ENCODE peak calls at places on chromosomes 3 and 15, in ten cellular contexts. One of them, this sample, is unnamed.

GRCh38 chr15:44536298-44536961 is 517 bp upstream of the EIF3J start:
- DNase-seq in astrocyte: peak
- DNase-seq in endothelial cell of umbilical vein: peak
- DNase-seq in HCT116: peak
- DNase-seq in CD8-positive, alpha-beta T cell: no peak
- DNase-seq in chondrocyte: peak
- DNase-seq in neural progenitor cell: peak
- DNase-seq in tibial nerve: peak
- DNase-seq in nephron progenitor cell: peak
- DNase-seq in stomach: peak
- DNase-seq in this sample: peak

GRCh38 chr3:128473180-128473519 is 6.5 kb upstream of the DNAJB8 start:
- DNase-seq in astrocyte: no peak
- DNase-seq in stomach: no peak
- DNase-seq in chondrocyte: no peak
- DNase-seq in tibial nerve: no peak
- DNase-seq in nephron progenitor cell: no peak
- DNase-seq in neural progenitor cell: no peak
- DNase-seq in HCT116: no peak
- DNase-seq in endothelial cell of umbilical vein: no peak
- DNase-seq in CD8-positive, alpha-beta T cell: no peak
- DNase-seq in this sample: no peak

GRCh38 chr3:20622304-20622703 is 436.3 kb upstream of the SGO1 start:
- DNase-seq in CD8-positive, alpha-beta T cell: no peak
- DNase-seq in stomach: no peak
- DNase-seq in astrocyte: peak
- DNase-seq in chondrocyte: no peak
- DNase-seq in nephron progenitor cell: no peak
- DNase-seq in tibial nerve: no peak
- DNase-seq in HCT116: no peak
- DNase-seq in neural progenitor cell: no peak
- DNase-seq in endothelial cell of umbilical vein: no peak
- DNase-seq in this sample: no peak

GRCh38 chr3:96631050-96631449 is 183.3 kb upstream of the EPHA6 start:
- DNase-seq in neural progenitor cell: no peak
- DNase-seq in nephron progenitor cell: no peak
- DNase-seq in CD8-positive, alpha-beta T cell: no peak
- DNase-seq in endothelial cell of umbilical vein: no peak
- DNase-seq in HCT116: no peak
- DNase-seq in stomach: no peak
- DNase-seq in astrocyte: no peak
- DNase-seq in tibial nerve: no peak
- DNase-seq in chondrocyte: no peak
- DNase-seq in this sample: no peak

GRCh38 chr15:64895285-64896065 is 16.2 kb upstream of the ANKDD1A start:
- DNase-seq in nephron progenitor cell: no peak
- DNase-seq in HCT116: no peak
- DNase-seq in stomach: peak
- DNase-seq in astrocyte: no peak
- DNase-seq in neural progenitor cell: no peak
- DNase-seq in endothelial cell of umbilical vein: peak
- DNase-seq in chondrocyte: no peak
- DNase-seq in tibial nerve: no peak
- DNase-seq in CD8-positive, alpha-beta T cell: peak
- DNase-seq in this sample: no peak

GRCh38 chr15:67103869-67104268 is 38.5 kb downstream of the SMAD3 start:
- DNase-seq in chondrocyte: no peak
- DNase-seq in neural progenitor cell: no peak
- DNase-seq in tibial nerve: no peak
- DNase-seq in CD8-positive, alpha-beta T cell: no peak
- DNase-seq in endothelial cell of umbilical vein: peak
- DNase-seq in astrocyte: no peak
- DNase-seq in HCT116: no peak
- DNase-seq in nephron progenitor cell: no peak
- DNase-seq in stomach: no peak
- DNase-seq in this sample: no peak

GRCh38 chr3:190017575-190018288 is 103.0 kb downstream of the P3H2 start:
- DNase-seq in CD8-positive, alpha-beta T cell: no peak
- DNase-seq in stomach: peak
- DNase-seq in nephron progenitor cell: no peak
- DNase-seq in astrocyte: peak
- DNase-seq in endothelial cell of umbilical vein: peak
- DNase-seq in chondrocyte: no peak
- DNase-seq in HCT116: peak
- DNase-seq in tibial nerve: no peak
- DNase-seq in neural progenitor cell: peak
- DNase-seq in this sample: no peak

GRCh38 chr15:101276501-101277037 is 716 bp downstream of the SELENOS start:
- DNase-seq in tibial nerve: no peak
- DNase-seq in endothelial cell of umbilical vein: peak
- DNase-seq in chondrocyte: no peak
- DNase-seq in stomach: no peak
- DNase-seq in CD8-positive, alpha-beta T cell: peak
- DNase-seq in HCT116: no peak
- DNase-seq in neural progenitor cell: peak
- DNase-seq in astrocyte: peak
- DNase-seq in nephron progenitor cell: no peak
- DNase-seq in this sample: no peak

GRCh38 chr3:115626711-115627110 is 3.4 kb downstream of the GAP43 start:
- DNase-seq in CD8-positive, alpha-beta T cell: no peak
- DNase-seq in neural progenitor cell: peak
- DNase-seq in stomach: no peak
- DNase-seq in tibial nerve: no peak
- DNase-seq in chondrocyte: no peak
- DNase-seq in astrocyte: no peak
- DNase-seq in nephron progenitor cell: no peak
- DNase-seq in HCT116: no peak
- DNase-seq in endothelial cell of umbilical vein: no peak
- DNase-seq in this sample: no peak

GRCh38 chr15:32718082-32718821 is 448 bp downstream of the GREM1 start:
- DNase-seq in chondrocyte: no peak
- DNase-seq in HCT116: no peak
- DNase-seq in stomach: no peak
- DNase-seq in neural progenitor cell: peak
- DNase-seq in tibial nerve: no peak
- DNase-seq in nephron progenitor cell: peak
- DNase-seq in endothelial cell of umbilical vein: peak
- DNase-seq in astrocyte: no peak
- DNase-seq in CD8-positive, alpha-beta T cell: no peak
- DNase-seq in this sample: peak

GRCh38 chr3:150216041-150216811 is 191.9 kb upstream of the TSC22D2 start:
- DNase-seq in chondrocyte: no peak
- DNase-seq in endothelial cell of umbilical vein: peak
- DNase-seq in stomach: no peak
- DNase-seq in nephron progenitor cell: no peak
- DNase-seq in neural progenitor cell: peak
- DNase-seq in astrocyte: peak
- DNase-seq in HCT116: no peak
- DNase-seq in tibial nerve: peak
- DNase-seq in CD8-positive, alpha-beta T cell: no peak
- DNase-seq in this sample: peak

GRCh38 chr3:34374521-34374920 is 576.1 kb downstream of the PDCD6IP start:
- DNase-seq in endothelial cell of umbilical vein: no peak
- DNase-seq in nephron progenitor cell: no peak
- DNase-seq in neural progenitor cell: no peak
- DNase-seq in CD8-positive, alpha-beta T cell: no peak
- DNase-seq in tibial nerve: no peak
- DNase-seq in HCT116: no peak
- DNase-seq in stomach: no peak
- DNase-seq in chondrocyte: no peak
- DNase-seq in astrocyte: no peak
- DNase-seq in this sample: no peak
- TF ChIP-seq CTCF in endothelial cell of umbilical vein: no peak
- TF ChIP-seq CTCF in nephron progenitor cell: no peak
- TF ChIP-seq CTCF in neural progenitor cell: no peak
- TF ChIP-seq CTCF in CD8-positive, alpha-beta T cell: no peak
- TF ChIP-seq CTCF in tibial nerve: no peak
- TF ChIP-seq CTCF in HCT116: no peak
- TF ChIP-seq CTCF in stomach: no peak
- TF ChIP-seq CTCF in chondrocyte: no peak
- TF ChIP-seq CTCF in astrocyte: no peak
- TF ChIP-seq CTCF in this sample: no peak

DNA sequence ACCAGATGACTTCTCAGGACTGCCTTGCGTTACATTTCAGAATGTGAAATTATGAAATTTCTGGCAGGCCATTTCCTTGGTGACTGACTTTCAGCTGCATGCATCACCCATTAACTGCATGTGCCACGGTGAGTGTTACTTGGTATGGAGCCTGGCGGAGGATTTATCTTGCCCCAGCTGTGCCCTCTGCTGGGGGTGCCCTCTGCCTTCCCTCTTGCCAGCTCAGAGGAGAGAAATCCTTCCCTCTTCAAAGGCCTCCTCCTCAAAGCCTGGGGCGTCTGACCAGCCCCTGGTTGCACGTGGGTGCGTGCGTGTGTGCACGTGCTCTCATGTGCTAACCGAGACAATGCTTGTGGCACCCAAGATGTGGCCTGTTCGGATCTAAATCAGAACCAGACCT is 57.8 kb upstream of the CTSH start:
- DNase-seq in endothelial cell of umbilical vein: no peak
- DNase-seq in tibial nerve: no peak
- DNase-seq in astrocyte: no peak
- DNase-seq in stomach: no peak
- DNase-seq in chondrocyte: no peak
- DNase-seq in neural progenitor cell: no peak
- DNase-seq in CD8-positive, alpha-beta T cell: no peak
- DNase-seq in nephron progenitor cell: no peak
- DNase-seq in HCT116: no peak
- DNase-seq in this sample: no peak
- TF ChIP-seq CTCF in endothelial cell of umbilical vein: no peak
- TF ChIP-seq CTCF in tibial nerve: no peak
- TF ChIP-seq CTCF in astrocyte: no peak
- TF ChIP-seq CTCF in stomach: no peak
- TF ChIP-seq CTCF in chondrocyte: no peak
- TF ChIP-seq CTCF in neural progenitor cell: no peak
- TF ChIP-seq CTCF in CD8-positive, alpha-beta T cell: no peak
- TF ChIP-seq CTCF in nephron progenitor cell: no peak
- TF ChIP-seq CTCF in HCT116: no peak
- TF ChIP-seq CTCF in this sample: no peak

DNA sequence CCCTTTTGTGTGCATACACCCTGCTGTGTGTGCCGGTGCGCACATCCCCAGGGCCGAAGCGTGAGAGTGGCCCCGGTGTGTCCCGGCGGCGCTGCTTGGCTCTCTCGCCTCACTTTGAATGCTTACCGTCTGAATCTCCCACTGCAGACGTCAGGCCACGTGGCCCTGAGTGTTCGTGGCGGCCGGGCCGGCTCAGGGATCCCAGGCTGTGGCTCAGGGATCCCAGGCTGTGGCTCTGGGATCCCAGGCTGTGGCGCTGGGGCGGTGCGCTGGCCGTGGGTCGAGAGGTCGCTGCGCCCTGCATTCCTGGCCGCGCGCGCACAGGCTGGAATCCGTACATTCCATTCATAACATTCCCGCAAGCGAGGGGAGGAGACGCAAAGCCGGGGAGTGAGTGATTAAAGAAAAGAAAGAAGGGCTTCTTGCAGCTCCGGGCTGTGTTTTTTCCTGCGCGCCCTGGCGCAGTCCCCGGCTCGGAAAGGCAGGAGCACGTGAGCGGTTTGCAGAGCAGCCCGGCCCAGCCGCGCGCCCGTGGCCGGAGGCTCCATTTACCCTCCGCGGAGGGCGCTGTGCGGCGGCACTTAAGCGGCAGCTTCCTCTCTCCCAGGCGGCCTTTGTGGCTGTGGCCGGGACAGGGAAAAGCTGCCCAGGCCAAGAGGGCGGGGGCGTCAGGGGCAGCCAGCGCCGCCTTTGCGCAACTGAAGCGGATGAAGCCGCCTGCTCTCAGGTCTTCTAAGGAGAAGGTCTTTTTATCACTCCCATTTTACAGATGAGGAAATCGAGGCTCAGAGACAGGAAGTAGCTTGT is 87.0 kb upstream of the ALDH1L1 start:
- DNase-seq in chondrocyte: no peak
- DNase-seq in tibial nerve: peak
- DNase-seq in endothelial cell of umbilical vein: peak
- DNase-seq in stomach: peak
- DNase-seq in neural progenitor cell: peak
- DNase-seq in nephron progenitor cell: peak
- DNase-seq in HCT116: peak
- DNase-seq in astrocyte: peak
- DNase-seq in CD8-positive, alpha-beta T cell: no peak
- DNase-seq in this sample: peak
- TF ChIP-seq CTCF in chondrocyte: peak
- TF ChIP-seq CTCF in tibial nerve: peak
- TF ChIP-seq CTCF in endothelial cell of umbilical vein: peak
- TF ChIP-seq CTCF in stomach: no peak
- TF ChIP-seq CTCF in neural progenitor cell: peak
- TF ChIP-seq CTCF in nephron progenitor cell: no peak
- TF ChIP-seq CTCF in HCT116: no peak
- TF ChIP-seq CTCF in astrocyte: no peak
- TF ChIP-seq CTCF in CD8-positive, alpha-beta T cell: no peak
- TF ChIP-seq CTCF in this sample: peak

DNA sequence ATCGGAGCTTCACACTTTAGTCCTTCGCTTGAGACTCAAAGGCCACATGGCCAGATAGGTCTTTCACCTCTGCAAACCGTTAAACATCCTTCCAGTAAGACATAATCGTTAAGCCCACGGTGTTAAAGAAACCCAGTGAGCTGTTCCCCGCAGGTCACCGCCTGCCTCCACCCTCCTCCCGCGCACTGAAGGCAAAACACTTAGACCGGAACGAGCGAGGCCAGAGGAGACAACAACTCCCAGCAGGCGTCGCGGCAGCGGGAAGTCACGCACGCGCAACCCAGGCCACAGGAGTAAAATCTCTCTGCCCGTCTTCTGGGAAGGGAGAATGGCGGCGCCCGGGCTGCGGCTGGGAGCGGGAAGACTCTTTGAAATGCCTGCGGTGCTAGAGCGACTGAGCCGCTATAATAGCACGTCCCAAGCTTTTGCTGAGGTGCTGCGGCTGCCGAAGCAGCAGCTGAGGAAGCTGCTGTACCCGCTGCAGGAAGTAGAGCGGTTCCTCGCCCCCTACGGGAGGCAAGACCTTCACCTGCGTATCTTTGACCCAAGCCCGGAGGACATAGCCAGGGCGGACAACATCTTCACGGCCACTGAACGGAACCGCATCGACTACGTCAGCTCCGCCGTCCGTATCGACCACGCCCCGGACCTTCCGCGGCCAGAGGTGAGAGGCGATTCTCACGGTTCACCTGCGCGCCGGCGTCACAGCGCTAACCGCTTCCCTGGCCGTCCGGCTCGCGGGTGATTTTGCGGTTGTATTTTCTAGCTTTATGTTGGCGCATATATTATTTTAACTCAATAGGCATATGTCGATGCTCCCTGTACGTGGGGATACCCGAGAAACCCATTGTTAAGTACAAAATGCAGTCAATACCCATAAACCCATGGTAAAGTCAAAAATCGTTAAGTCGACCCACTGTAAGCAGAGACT is at the start of gene GTPBP8:
- DNase-seq in astrocyte: peak
- DNase-seq in HCT116: peak
- DNase-seq in tibial nerve: peak
- DNase-seq in chondrocyte: peak
- DNase-seq in CD8-positive, alpha-beta T cell: peak
- DNase-seq in endothelial cell of umbilical vein: peak
- DNase-seq in stomach: peak
- DNase-seq in neural progenitor cell: peak
- DNase-seq in nephron progenitor cell: peak
- DNase-seq in this sample: peak
- TF ChIP-seq CTCF in astrocyte: no peak
- TF ChIP-seq CTCF in HCT116: no peak
- TF ChIP-seq CTCF in tibial nerve: peak
- TF ChIP-seq CTCF in chondrocyte: peak
- TF ChIP-seq CTCF in CD8-positive, alpha-beta T cell: peak
- TF ChIP-seq CTCF in endothelial cell of umbilical vein: peak
- TF ChIP-seq CTCF in stomach: no peak
- TF ChIP-seq CTCF in neural progenitor cell: peak
- TF ChIP-seq CTCF in nephron progenitor cell: no peak
- TF ChIP-seq CTCF in this sample: peak

GRCh38 chr3:81237193-81237592 is 524.3 kb downstream of the GBE1 start:
- DNase-seq in neural progenitor cell: no peak
- DNase-seq in chondrocyte: no peak
- DNase-seq in astrocyte: no peak
- DNase-seq in endothelial cell of umbilical vein: peak
- DNase-seq in stomach: no peak
- DNase-seq in HCT116: no peak
- DNase-seq in tibial nerve: no peak
- DNase-seq in nephron progenitor cell: no peak
- DNase-seq in CD8-positive, alpha-beta T cell: no peak
- DNase-seq in this sample: no peak
- TF ChIP-seq CTCF in neural progenitor cell: no peak
- TF ChIP-seq CTCF in chondrocyte: peak
- TF ChIP-seq CTCF in astrocyte: no peak
- TF ChIP-seq CTCF in endothelial cell of umbilical vein: no peak
- TF ChIP-seq CTCF in stomach: no peak
- TF ChIP-seq CTCF in HCT116: no peak
- TF ChIP-seq CTCF in tibial nerve: no peak
- TF ChIP-seq CTCF in nephron progenitor cell: no peak
- TF ChIP-seq CTCF in CD8-positive, alpha-beta T cell: no peak
- TF ChIP-seq CTCF in this sample: no peak